ENCODE peak calls at places on chromosomes 1 and 21, in nine cellular contexts. M is CD8-positive, alpha-beta T cell; I is skeletal muscle cell; S is GM06990; P is SHP77; E is NCI-H1105; Q is MCF 10A; O is EH; X is stimulated activated effector memory CD8-positive, alpha-beta T cell treated with anti-CD3 and anti-CD28 coated beads, Interleukin-12 subunit alpha, Interleukin-12 subunit beta, amount 100 ng/mL, for 72 hours. A is an unnamed sample.

GRCh38 chr21:40102682-40103081 is 235.4 kb downstream of the PCP4 start:
- DNase-seq in M (no peak), I (no peak), S (no peak), P (no peak), E (no peak), Q (no peak), O (no peak), X (no peak), A (no peak)

GRCh38 chr1:159921251-159921650 is 4.1 kb downstream of the TAGLN2 start:
- DNase-seq in M (no peak), I (no peak), S (no peak), P (no peak), E (no peak), Q (no peak), O (no peak), X (no peak), A (no peak)

GRCh38 chr1:152515454-152515823 is 1.2 kb downstream of the CRCT1 start:
- DNase-seq in M (no peak), I (no peak), S (no peak), P (no peak), E (no peak), Q (no peak), O (peak; percentile 5), X (no peak), A (no peak)

GRCh38 chr1:246579818-246580217 is 13.6 kb downstream of the CNST start:
- DNase-seq in M (no peak), I (no peak), S (peak; percentile 39), P (no peak), E (no peak), Q (no peak), O (peak; percentile 28), X (no peak), A (no peak)

GRCh38 chr21:27421654-27422053 is 454.8 kb upstream of the ADAMTS5 start:
- DNase-seq in M (no peak), I (peak; percentile 64), S (no peak), P (no peak), E (no peak), Q (peak; percentile 9), O (no peak), X (no peak), A (no peak)

GRCh38 chr1:168939131-168939946 is 167.2 kb upstream of the ATP1B1 start:
- DNase-seq in M (no peak), I (no peak), S (no peak), P (peak; percentile 16), E (peak; percentile 3), Q (no peak), O (no peak), X (no peak), A (peak; percentile 6)

GRCh38 chr21:33059319-33059894 is 10.5 kb upstream of the OLIG1 start:
- DNase-seq in M (no peak), I (no peak), S (no peak), P (no peak), E (no peak), Q (peak; percentile 81), O (no peak), X (no peak), A (no peak)

GRCh38 chr1:202697038-202697437 is 13.2 kb downstream of the SYT2 start:
- DNase-seq in M (no peak), I (no peak), S (no peak), P (peak; percentile 32), E (peak; percentile 12), Q (no peak), O (no peak), X (no peak), A (no peak)

GRCh38 chr1:40838045-40838979 is 23.9 kb downstream of the CITED4 start:
- DNase-seq in M (no peak), I (no peak), S (no peak), P (no peak), E (no peak), Q (no peak), O (no peak), X (no peak), A (no peak)